ENCODE peak calls at places on chromosome X, in eight cellular contexts. I is sciatic nerve, M is NCI-H1092, V is HT1080, T is NCI-H1105, E is M059J, G is NCI-H1694 treated with DMSO at 0.1 percent for 48 hours, H is heart right ventricle. P is an unnamed sample.

GRCh38 chrX:3037218-3037617 is 4.1 kb upstream of the ARSF start:
- DNase-seq in I (no peak), M (no peak), V (no peak), T (no peak), E (no peak), G (no peak), H (no peak), P (no peak)

GRCh38 chrX:6257025-6257424 is 28.4 kb upstream of the NLGN4X start:
- DNase-seq in I (no peak), M (no peak), V (no peak), T (no peak), E (no peak), G (no peak), H (no peak), P (no peak)

GRCh38 chrX:6468716-6469115 is 66.2 kb downstream of the VCX3A start:
- DNase-seq in I (no peak), M (no peak), V (no peak), T (no peak), E (no peak), G (no peak), H (no peak), P (no peak)

GRCh38 chrX:110317079-110317819 is 636 bp downstream of the AMMECR1 start:
- DNase-seq in I (peak; percentile 63), M (no peak), V (peak; percentile 3), T (no peak), E (peak; percentile 44), G (peak; percentile 5), H (no peak), P (peak; percentile 16)

GRCh38 chrX:124300412-124300811 is 32.0 kb upstream of the TEX13D start:
- DNase-seq in I (no peak), M (no peak), V (peak; percentile 34), T (no peak), E (no peak), G (no peak), H (no peak), P (no peak)

GRCh38 chrX:29852767-29853166 is 362.6 kb upstream of the MAGEB2 start:
- DNase-seq in I (no peak), M (no peak), V (no peak), T (no peak), E (no peak), G (no peak), H (no peak), P (peak; percentile 3)

GRCh38 chrX:36583674-36584073 is 424.5 kb upstream of the FAM47C start:
- DNase-seq in I (no peak), M (no peak), V (no peak), T (no peak), E (no peak), G (no peak), H (no peak), P (peak; percentile 11)

GRCh38 chrX:45622538-45622937 is 421.9 kb upstream of the DIPK2B start:
- DNase-seq in I (no peak), M (no peak), V (peak; percentile 54), T (no peak), E (peak; percentile 70), G (no peak), H (no peak), P (peak; percentile 0)

GRCh38 chrX:80766916-80767315 is 42.8 kb downstream of the BRWD3 start:
- DNase-seq in I (no peak), M (no peak), V (no peak), T (no peak), E (no peak), G (no peak), H (no peak), P (no peak)

GRCh38 chrX:11406109-11406755 is 113.0 kb downstream of the AMELX start:
- DNase-seq in I (no peak), M (no peak), V (no peak), T (no peak), E (peak; percentile 40), G (no peak), H (no peak), P (no peak)

GRCh38 chrX:27399146-27399456 is 64.0 kb downstream of the PPP4R3C start:
- DNase-seq in I (no peak), M (no peak), V (no peak), T (no peak), E (no peak), G (no peak), H (no peak), P (no peak)

GRCh38 chrX:55159556-55159955 is 60.6 kb upstream of the PAGE5 start:
- DNase-seq in I (no peak), M (no peak), V (no peak), T (no peak), E (no peak), G (no peak), H (no peak), P (no peak)

GRCh38 chrX:12237771-12238170 is 99.5 kb downstream of the FRMPD4 start:
- DNase-seq in I (no peak), M (no peak), V (no peak), T (no peak), E (no peak), G (no peak), H (no peak), P (no peak)

GRCh38 chrX:4253092-4253491 is 539.6 kb upstream of the PRKX start:
- DNase-seq in I (no peak), M (no peak), V (no peak), T (no peak), E (no peak), G (no peak), H (no peak), P (no peak)

GRCh38 chrX:15321447-15321846 is 6.0 kb upstream of the ASB11 start:
- DNase-seq in I (no peak), M (no peak), V (no peak), T (no peak), E (no peak), G (no peak), H (no peak), P (no peak)

GRCh38 chrX:133888941-133889340 is 96.5 kb downstream of the GPC3 start:
- DNase-seq in I (no peak), M (no peak), V (no peak), T (no peak), E (no peak), G (no peak), H (no peak), P (no peak)

GRCh38 chrX:17520206-17520605 is 145.2 kb downstream of the NHS start:
- DNase-seq in I (no peak), M (no peak), V (no peak), T (no peak), E (no peak), G (no peak), H (no peak), P (no peak)

GRCh38 chrX:30913556-30913955 is 24.5 kb upstream of the TAB3 start:
- DNase-seq in I (no peak), M (no peak), V (no peak), T (no peak), E (no peak), G (no peak), H (no peak), P (no peak)

GRCh38 chrX:136130931-136131843 is 16.1 kb upstream of the FHL1 start:
- DNase-seq in I (no peak), M (no peak), V (peak; percentile 98), T (no peak), E (peak; percentile 99), G (no peak), H (no peak), P (peak; percentile 88)

GRCh38 chrX:15781964-15782711 is 8.1 kb upstream of the ZRSR2 start:
- DNase-seq in I (no peak), M (no peak), V (no peak), T (no peak), E (no peak), G (no peak), H (no peak), P (no peak)

GRCh38 chrX:13254076-13254785 is 65.6 kb downstream of the ATXN3L start:
- DNase-seq in I (no peak), M (no peak), V (peak; percentile 44), T (no peak), E (peak; percentile 79), G (no peak), H (no peak), P (peak; percentile 76)

GRCh38 chrX:124232523-124233201 is 99.8 kb upstream of the TEX13D start:
- DNase-seq in I (no peak), M (no peak), V (no peak), T (no peak), E (peak; percentile 26), G (no peak), H (no peak), P (peak; percentile 13)

GRCh38 chrX:155871934-155872333 is 9.2 kb upstream of the VAMP7 start:
- DNase-seq in I (no peak), M (no peak), V (no peak), T (no peak), E (no peak), G (no peak), H (no peak), P (no peak)

GRCh38 chrX:30060718-30061117 is 154.6 kb upstream of the MAGEB2 start:
- DNase-seq in I (no peak), M (no peak), V (peak; percentile 10), T (no peak), E (peak; percentile 65), G (no peak), H (no peak), P (peak; percentile 45)

GRCh38 chrX:10015711-10016515 is 48.8 kb downstream of the CLDN34 start:
- DNase-seq in I (peak; percentile 63), M (no peak), V (no peak), T (no peak), E (peak; percentile 54), G (no peak), H (peak; percentile 64), P (no peak)

GRCh38 chrX:14398725-14399124 is 130.6 kb upstream of the GLRA2 start:
- DNase-seq in I (no peak), M (no peak), V (peak; percentile 0), T (no peak), E (peak; percentile 37), G (no peak), H (no peak), P (peak; percentile 78)

GRCh38 chrX:19628006-19628575 is 112.8 kb upstream of the MAP3K15 start:
- DNase-seq in I (no peak), M (no peak), V (no peak), T (no peak), E (no peak), G (no peak), H (no peak), P (no peak)

GRCh38 chrX:125205084-125205917 is 114.4 kb upstream of the TEX13C start:
- DNase-seq in I (peak; percentile 62), M (no peak), V (peak; percentile 85), T (peak; percentile 39), E (peak; percentile 31), G (peak; percentile 88), H (peak; percentile 24), P (no peak)

GRCh38 chrX:47264507-47265173 is 31.8 kb downstream of the USP11 start:
- DNase-seq in I (no peak), M (no peak), V (peak; percentile 73), T (no peak), E (peak; percentile 69), G (no peak), H (no peak), P (peak; percentile 44)

GRCh38 chrX:1529756-1530155 is 7.2 kb downstream of the P2RY8 start:
- DNase-seq in I (no peak), M (no peak), V (no peak), T (no peak), E (no peak), G (no peak), H (no peak), P (no peak)

GRCh38 chrX:123859409-123859827 is 435 bp upstream of the XIAP start:
- DNase-seq in I (peak; percentile 84), M (peak; percentile 81), V (no peak), T (peak; percentile 73), E (no peak), G (peak; percentile 69), H (no peak), P (peak; percentile 73)

GRCh38 chrX:69088171-69088938 is 76.9 kb downstream of the PJA1 start:
- DNase-seq in I (no peak), M (no peak), V (no peak), T (no peak), E (no peak), G (no peak), H (no peak), P (no peak)

GRCh38 chrX:107565916-107566602 is 62.3 kb upstream of the PRPS1 start:
- DNase-seq in I (no peak), M (peak; percentile 27), V (no peak), T (no peak), E (peak; percentile 83), G (no peak), H (no peak), P (peak; percentile 50)

GRCh38 chrX:67780694-67781109 is 236.9 kb downstream of the AR start:
- DNase-seq in I (peak; percentile 89), M (peak; percentile 14), V (peak; percentile 94), T (no peak), E (peak; percentile 79), G (no peak), H (peak; percentile 86), P (peak; percentile 92)